ENCODE peak calls at places on chromosomes 13 and 19, in five cellular contexts. R is esophagus squamous epithelium, B is ovary, J is heart left ventricle, F is tibial nerve. T is an unnamed sample.

GRCh38 chr19:17915940-17916593 is 16.7 kb upstream of the CCDC124 start:
- DNase-seq in R (no peak), B (no peak), J (no peak), F (no peak), T (no peak)

GRCh38 chr13:39779337-39780270 is 124.1 kb downstream of the COG6 start:
- DNase-seq in R (no peak), B (no peak), F (no peak), J (no peak), T (no peak)

GRCh38 chr13:59409211-59409610 is 754.5 kb downstream of the DIAPH3 start:
- DNase-seq in F (no peak), J (peak), B (no peak), R (no peak), T (no peak)

GRCh38 chr13:112842343-112842856 is 126.6 kb upstream of the MCF2L start:
- DNase-seq in B (peak), F (peak), R (no peak), J (peak), T (peak)

GRCh38 chr19:18450021-18450933 is 12.3 kb upstream of the ISYNA1 start:
- DNase-seq in R (no peak), B (no peak), F (no peak), J (no peak), T (no peak)

GRCh38 chr13:111912453-111912866 is 154.5 kb upstream of the SOX1 start:
- DNase-seq in R (no peak), J (peak), B (no peak), F (no peak), T (no peak)

GRCh38 chr19:7595466-7596133 is at the start of gene CAMSAP3:
- DNase-seq in J (no peak), B (no peak), R (no peak), F (no peak), T (peak)

GRCh38 chr13:94901070-94901469 is 188.7 kb upstream of the SOX21 start:
- DNase-seq in R (no peak), F (no peak), B (no peak), J (no peak), T (no peak)

GRCh38 chr13:44368062-44368591 is 5.5 kb upstream of the SERP2 start:
- DNase-seq in J (no peak), F (no peak), R (no peak), B (no peak), T (no peak)

GRCh38 chr13:79534596-79534995 is 53.6 kb downstream of the NDFIP2 start:
- DNase-seq in J (no peak), F (no peak), R (no peak), B (no peak), T (no peak)

GRCh38 chr13:33624740-33625139 is 193.2 kb upstream of the RFC3 start:
- DNase-seq in F (no peak), R (no peak), J (no peak), B (no peak), T (no peak)

GRCh38 chr13:112325941-112326645 is 50.1 kb upstream of the SPACA7 start:
- DNase-seq in B (no peak), F (no peak), J (no peak), R (no peak), T (no peak)

GRCh38 chr13:28585557-28585956 is 73.4 kb upstream of the POMP start:
- DNase-seq in R (no peak), B (no peak), J (no peak), F (no peak), T (no peak)

DNA sequence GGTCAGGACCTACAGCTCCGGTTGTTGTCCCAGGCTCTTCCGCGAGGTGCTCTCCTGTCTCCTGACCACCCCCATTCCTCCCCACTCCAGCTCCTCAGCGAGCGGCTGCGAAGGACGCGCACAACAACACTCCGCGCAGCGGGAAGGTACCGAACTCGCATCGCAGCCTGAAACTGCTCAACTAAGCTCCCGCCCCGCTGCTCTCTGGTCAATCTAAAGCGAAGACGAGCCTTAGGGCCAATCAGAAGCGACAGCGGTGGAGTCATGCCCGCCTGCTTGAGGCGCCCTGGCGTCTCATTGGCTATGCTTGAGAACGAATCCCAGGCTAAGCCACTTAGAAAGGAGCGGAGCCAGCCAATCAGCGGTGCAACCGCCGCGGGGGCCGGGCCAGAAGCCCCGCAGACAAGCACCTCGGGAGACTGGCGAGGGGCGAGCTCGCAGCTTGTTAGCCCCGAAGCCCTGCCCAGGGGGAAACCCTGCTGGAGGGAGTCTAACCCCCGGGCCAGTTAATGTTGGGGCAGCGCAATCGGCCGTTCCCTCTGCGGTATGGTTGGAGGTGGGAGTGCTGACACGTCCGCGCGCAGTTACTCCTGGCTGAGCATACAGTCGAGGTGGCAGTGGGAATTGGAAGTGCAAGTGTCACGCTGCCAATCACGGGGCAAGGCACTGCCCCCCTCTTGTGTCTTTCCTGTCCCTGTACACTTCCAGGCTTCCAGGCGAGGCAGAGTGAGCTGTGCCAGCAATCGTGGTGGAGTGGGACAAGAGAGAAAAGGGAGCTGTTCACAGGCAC is 1.9 kb upstream of the ZBTB32 start:
- DNase-seq in J (peak), R (peak), B (peak), F (peak), T (peak)
- TF ChIP-seq POLR2A in J (no peak), R (no peak), B (no peak), F (peak), T (peak)

DNA sequence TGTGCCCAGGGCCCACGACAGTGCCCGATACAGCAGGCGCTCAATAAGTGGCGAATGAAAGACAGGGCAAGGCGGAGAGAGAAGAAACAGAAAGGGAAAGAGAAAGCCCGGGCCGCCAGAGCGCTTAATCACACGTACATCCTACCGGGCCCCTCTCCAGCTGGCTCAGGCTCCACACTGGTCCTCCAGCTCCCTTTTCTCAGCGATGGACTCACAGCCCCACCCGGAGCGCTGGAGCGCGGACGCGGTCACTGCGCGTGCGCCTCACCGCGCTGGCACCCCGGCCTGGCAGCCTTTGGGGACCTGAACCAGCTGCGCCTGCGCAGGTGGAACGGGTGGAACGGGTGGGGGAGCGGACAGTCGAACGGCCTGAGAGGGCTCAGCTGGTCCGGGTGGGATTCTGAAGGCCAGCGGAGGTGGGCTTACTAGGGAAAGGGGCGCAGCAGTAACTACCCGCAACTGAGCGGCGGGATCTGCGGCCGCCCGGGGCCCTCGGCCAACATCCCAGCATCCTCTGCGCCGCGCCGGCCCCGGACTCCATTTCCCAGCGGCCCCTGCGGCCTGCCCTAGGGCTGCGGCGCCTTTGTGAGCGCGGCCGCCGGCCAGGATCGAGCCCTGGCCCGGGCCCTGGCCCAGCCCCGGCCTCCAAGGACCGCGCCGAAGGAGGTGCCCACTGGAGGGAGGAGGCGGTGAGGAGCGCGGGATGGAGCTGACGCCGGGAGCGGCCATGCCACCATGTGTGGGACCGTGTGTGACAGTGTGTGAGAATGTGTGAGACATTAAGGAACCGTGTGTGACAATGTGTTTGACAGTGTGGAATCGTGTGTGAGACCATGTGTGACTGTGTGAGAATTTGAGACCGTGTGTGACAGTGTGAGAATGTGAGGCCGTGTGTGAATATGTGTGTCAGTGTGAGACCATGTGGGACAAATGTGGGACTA is at the start of gene ZNF583:
- DNase-seq in B (peak), R (peak), J (peak), F (peak), T (peak)
- TF ChIP-seq POLR2A in B (no peak), R (no peak), J (no peak), F (peak), T (peak)

GRCh38 chr19:32018014-32018413 is 327.4 kb upstream of the ZNF507 start:
- DNase-seq in B (peak), R (no peak), J (no peak), F (peak), T (no peak)

GRCh38 chr19:32020538-32020937 is 324.9 kb upstream of the ZNF507 start:
- DNase-seq in J (no peak), F (no peak), R (no peak), B (no peak), T (no peak)

GRCh38 chr19:32022946-32023832 is 322.2 kb upstream of the ZNF507 start:
- DNase-seq in F (no peak), B (no peak), R (no peak), J (no peak), T (no peak)

GRCh38 chr19:32017341-32017948 is 328.0 kb upstream of the ZNF507 start:
- DNase-seq in J (no peak), F (no peak), B (no peak), R (no peak), T (no peak)

GRCh38 chr19:32022044-32022945 is 323.1 kb upstream of the ZNF507 start:
- DNase-seq in F (no peak), R (no peak), J (no peak), B (no peak), T (no peak)
- TF ChIP-seq POLR2A in F (no peak), R (no peak), J (no peak), B (no peak), T (no peak)

GRCh38 chr19:54151362-54152035 is 8.0 kb downstream of the LENG1 start:
- DNase-seq in B (no peak), R (no peak), F (no peak), J (no peak), T (no peak)

GRCh38 chr19:54153731-54154326 is 5.7 kb downstream of the LENG1 start:
- DNase-seq in F (no peak), J (no peak), R (no peak), B (no peak), T (no peak)

GRCh38 chr19:54154603-54155345 is 4.7 kb downstream of the LENG1 start:
- DNase-seq in B (no peak), J (no peak), R (no peak), F (no peak), T (no peak)

GRCh38 chr19:54152267-54152666 is 7.3 kb downstream of the LENG1 start:
- DNase-seq in R (no peak), J (no peak), F (no peak), B (no peak), T (no peak)

DNA sequence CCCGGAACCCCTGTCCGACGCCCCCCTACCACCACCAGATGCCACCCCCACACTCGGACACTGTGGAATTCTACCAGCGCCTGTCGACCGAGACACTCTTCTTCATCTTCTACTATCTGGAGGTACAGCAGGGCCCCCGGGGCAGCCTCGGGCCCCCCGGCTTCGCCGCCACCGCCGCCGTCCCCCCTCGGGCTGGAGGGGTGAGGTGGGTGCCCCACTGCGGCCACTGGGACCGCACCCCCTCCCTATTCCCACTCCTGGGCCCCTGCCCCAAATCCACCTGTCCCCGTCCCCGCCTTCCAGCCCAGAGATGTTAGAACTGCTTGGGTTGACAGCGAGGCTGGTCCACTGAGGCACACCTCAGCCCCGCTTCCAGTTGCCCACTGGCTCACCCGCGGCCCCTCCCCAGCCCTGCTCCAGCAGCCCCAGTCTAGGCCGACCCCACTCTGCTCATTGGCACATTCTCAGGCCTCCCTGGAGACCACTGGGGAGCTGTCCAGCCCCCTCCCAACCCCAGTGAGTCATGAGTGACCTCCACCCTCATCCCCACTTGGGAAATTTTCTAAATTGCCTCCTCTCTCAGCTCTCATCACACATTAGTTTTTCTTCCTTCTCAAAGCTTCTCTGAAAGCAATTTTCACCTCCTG is 6.5 kb downstream of the LENG1 start:
- DNase-seq in F (no peak), R (no peak), J (no peak), B (no peak), T (no peak)
- TF ChIP-seq POLR2A in F (no peak), R (no peak), J (no peak), B (no peak), T (no peak)